ENCODE peak calls at places on chromosomes 4 and X, in eight cellular contexts. S is activated CD8-positive, alpha-beta memory T cell treated with anti-CD3 and anti-CD28 coated beads for 24 hours; N is AG04450; G is T-cell; O is effector memory CD4-positive, alpha-beta T cell; R is EL; J is occipital lobe; W is CD4-positive, alpha-beta memory T cell. T is an unnamed sample.

GRCh38 chrX:48998391-48998790 is 3.7 kb downstream of the GRIPAP1 start:
- DNase-seq in W (no peak), G (no peak), S (no peak), N (no peak), O (no peak), R (no peak), J (no peak), T (no peak)

GRCh38 chrX:39653656-39654055 is 444.1 kb downstream of the BCOR start:
- DNase-seq in S (no peak), O (no peak), J (peak), W (no peak), N (no peak), R (no peak), G (no peak), T (no peak)

GRCh38 chr4:135508006-135508714 is 1306.6 kb upstream of the PABPC4L start:
- DNase-seq in W (no peak), N (peak), R (peak), G (no peak), S (no peak), J (no peak), O (no peak), T (peak)

GRCh38 chr4:183118585-183118984 is 19.5 kb downstream of the WWC2 start:
- DNase-seq in N (peak), J (no peak), S (no peak), R (peak), W (no peak), O (no peak), G (no peak), T (peak)

GRCh38 chr4:92210906-92211305 is 92.9 kb upstream of the GRID2 start:
- DNase-seq in W (no peak), R (no peak), J (no peak), N (no peak), O (no peak), G (no peak), S (no peak), T (no peak)

GRCh38 chr4:66855956-66856355 is 689.3 kb downstream of the CENPC start:
- DNase-seq in G (no peak), J (no peak), S (no peak), R (peak), O (no peak), W (no peak), N (no peak), T (no peak)

GRCh38 chrX:123878177-123878576 is 18.3 kb downstream of the XIAP start:
- DNase-seq in R (peak), O (no peak), N (no peak), S (no peak), J (no peak), G (no peak), W (peak), T (no peak)

GRCh38 chr4:121189811-121190210 is 25.7 kb upstream of the TNIP3 start:
- DNase-seq in J (no peak), O (peak), S (peak), N (no peak), G (peak), W (peak), R (no peak), T (no peak)

GRCh38 chr4:108337923-108338322 is 169.2 kb upstream of the LEF1 start:
- DNase-seq in S (no peak), G (no peak), R (peak), W (no peak), J (no peak), N (no peak), O (no peak), T (no peak)

GRCh38 chrX:1507511-1508463 is 29.2 kb downstream of the P2RY8 start:
- DNase-seq in R (no peak), N (no peak), S (peak), O (no peak), G (peak), W (no peak), J (no peak), T (no peak)

GRCh38 chr4:100935090-100935489 is 412.2 kb downstream of the PPP3CA start:
- DNase-seq in O (no peak), N (no peak), J (no peak), W (peak), G (no peak), S (no peak), R (peak), T (no peak)

GRCh38 chr4:4541040-4541631 is 712 bp downstream of the STX18 start:
- DNase-seq in G (no peak), O (no peak), W (no peak), S (no peak), R (peak), N (no peak), J (no peak), T (peak)

GRCh38 chr4:52010976-52011375 is 9.2 kb downstream of the LRRC66 start:
- DNase-seq in O (no peak), J (no peak), N (no peak), W (no peak), R (no peak), G (no peak), S (no peak), T (no peak)

GRCh38 chr4:148735432-148736155 is 293.4 kb upstream of the NR3C2 start:
- DNase-seq in G (no peak), W (no peak), R (no peak), N (no peak), S (no peak), J (no peak), O (no peak), T (no peak)

GRCh38 chr4:159946983-159947645 is 844.2 kb downstream of the RAPGEF2 start:
- DNase-seq in W (no peak), R (peak), O (no peak), J (no peak), N (no peak), G (no peak), S (no peak), T (peak)

GRCh38 chrX:13863326-13863725 is 46.4 kb upstream of the GPM6B start:
- DNase-seq in G (no peak), N (no peak), J (no peak), R (no peak), S (no peak), O (no peak), W (no peak), T (no peak)